ENCODE peak calls at places on chromosomes 7 and 10, in eight cellular contexts. One of them, this sample, is unnamed.

GRCh38 chr7:106865130-106866115 is at the start of gene PIK3CG:
- DNase-seq in B cell: peak; percentile 79
- DNase-seq in lower lobe of right lung: no peak
- DNase-seq in adrenal gland: no peak
- DNase-seq in psoas muscle: no peak
- DNase-seq in nephron progenitor cell: no peak
- DNase-seq in fibroblast of pulmonary artery: peak; percentile 3
- DNase-seq in H9: no peak
- DNase-seq in this sample: peak; percentile 69

GRCh38 chr10:95474228-95475002 is 86.8 kb downstream of the SORBS1 start:
- DNase-seq in B cell: no peak
- DNase-seq in lower lobe of right lung: no peak
- DNase-seq in adrenal gland: no peak
- DNase-seq in psoas muscle: no peak
- DNase-seq in nephron progenitor cell: no peak
- DNase-seq in fibroblast of pulmonary artery: peak; percentile 69
- DNase-seq in H9: no peak
- DNase-seq in this sample: no peak

GRCh38 chr10:28291881-28292297 is 11.0 kb downstream of the MPP7 start:
- DNase-seq in B cell: no peak
- DNase-seq in lower lobe of right lung: no peak
- DNase-seq in adrenal gland: peak; percentile 56
- DNase-seq in psoas muscle: no peak
- DNase-seq in nephron progenitor cell: no peak
- DNase-seq in fibroblast of pulmonary artery: peak; percentile 48
- DNase-seq in H9: no peak
- DNase-seq in this sample: no peak

GRCh38 chr7:131895541-131896173 is 339.2 kb upstream of the PODXL start:
- DNase-seq in B cell: no peak
- DNase-seq in lower lobe of right lung: no peak
- DNase-seq in adrenal gland: no peak
- DNase-seq in psoas muscle: no peak
- DNase-seq in nephron progenitor cell: no peak
- DNase-seq in fibroblast of pulmonary artery: peak; percentile 83
- DNase-seq in H9: peak; percentile 51
- DNase-seq in this sample: no peak

GRCh38 chr10:130378556-130379400 is 242.6 kb downstream of the GLRX3 start:
- DNase-seq in B cell: no peak
- DNase-seq in lower lobe of right lung: no peak
- DNase-seq in adrenal gland: no peak
- DNase-seq in psoas muscle: no peak
- DNase-seq in nephron progenitor cell: no peak
- DNase-seq in fibroblast of pulmonary artery: no peak
- DNase-seq in H9: peak; percentile 62
- DNase-seq in this sample: no peak

GRCh38 chr10:48496105-48496830 is 108.6 kb downstream of the ARHGAP22 start:
- DNase-seq in B cell: no peak
- DNase-seq in lower lobe of right lung: no peak
- DNase-seq in adrenal gland: peak; percentile 5
- DNase-seq in psoas muscle: no peak
- DNase-seq in nephron progenitor cell: no peak
- DNase-seq in fibroblast of pulmonary artery: no peak
- DNase-seq in H9: no peak
- DNase-seq in this sample: no peak

GRCh38 chr7:65448824-65449504 is 75.3 kb downstream of the ZNF92 start:
- DNase-seq in B cell: no peak
- DNase-seq in lower lobe of right lung: no peak
- DNase-seq in adrenal gland: no peak
- DNase-seq in psoas muscle: no peak
- DNase-seq in nephron progenitor cell: no peak
- DNase-seq in fibroblast of pulmonary artery: peak; percentile 70
- DNase-seq in H9: no peak
- DNase-seq in this sample: no peak

GRCh38 chr10:63673246-63673645 is 152.0 kb downstream of the REEP3 start:
- DNase-seq in B cell: no peak
- DNase-seq in lower lobe of right lung: no peak
- DNase-seq in adrenal gland: no peak
- DNase-seq in psoas muscle: no peak
- DNase-seq in nephron progenitor cell: no peak
- DNase-seq in fibroblast of pulmonary artery: no peak
- DNase-seq in H9: no peak
- DNase-seq in this sample: no peak

GRCh38 chr10:93075369-93076221 is 1.9 kb downstream of the CYP26A1 start:
- DNase-seq in B cell: no peak
- DNase-seq in lower lobe of right lung: no peak
- DNase-seq in adrenal gland: no peak
- DNase-seq in psoas muscle: no peak
- DNase-seq in nephron progenitor cell: no peak
- DNase-seq in fibroblast of pulmonary artery: no peak
- DNase-seq in H9: no peak
- DNase-seq in this sample: no peak

GRCh38 chr10:93072713-93073538 is 767 bp upstream of the CYP26A1 start:
- DNase-seq in B cell: peak; percentile 49
- DNase-seq in lower lobe of right lung: no peak
- DNase-seq in adrenal gland: no peak
- DNase-seq in psoas muscle: no peak
- DNase-seq in nephron progenitor cell: no peak
- DNase-seq in fibroblast of pulmonary artery: no peak
- DNase-seq in H9: peak; percentile 42
- DNase-seq in this sample: no peak

GRCh38 chr10:93073539-93074136 is at the start of gene CYP26A1:
- DNase-seq in B cell: no peak
- DNase-seq in lower lobe of right lung: no peak
- DNase-seq in adrenal gland: no peak
- DNase-seq in psoas muscle: peak; percentile 45
- DNase-seq in nephron progenitor cell: peak; percentile 46
- DNase-seq in fibroblast of pulmonary artery: no peak
- DNase-seq in H9: peak; percentile 62
- DNase-seq in this sample: no peak

GRCh38 chr10:93074597-93075368 is 1.1 kb downstream of the CYP26A1 start:
- DNase-seq in B cell: peak; percentile 41
- DNase-seq in lower lobe of right lung: no peak
- DNase-seq in adrenal gland: no peak
- DNase-seq in psoas muscle: no peak
- DNase-seq in nephron progenitor cell: peak; percentile 56
- DNase-seq in fibroblast of pulmonary artery: no peak
- DNase-seq in H9: peak; percentile 58
- DNase-seq in this sample: no peak

GRCh38 chr10:93074137-93074596 is 474 bp downstream of the CYP26A1 start:
- DNase-seq in B cell: peak; percentile 60
- DNase-seq in lower lobe of right lung: no peak
- DNase-seq in adrenal gland: no peak
- DNase-seq in psoas muscle: no peak
- DNase-seq in nephron progenitor cell: peak; percentile 53
- DNase-seq in fibroblast of pulmonary artery: no peak
- DNase-seq in H9: peak; percentile 68
- DNase-seq in this sample: no peak
- TF ChIP-seq CTCF in B cell: no peak
- TF ChIP-seq CTCF in lower lobe of right lung: no peak
- TF ChIP-seq CTCF in adrenal gland: no peak
- TF ChIP-seq CTCF in psoas muscle: no peak
- TF ChIP-seq CTCF in nephron progenitor cell: no peak
- TF ChIP-seq CTCF in fibroblast of pulmonary artery: no peak
- TF ChIP-seq CTCF in H9: peak; percentile 41
- TF ChIP-seq CTCF in this sample: no peak

DNA sequence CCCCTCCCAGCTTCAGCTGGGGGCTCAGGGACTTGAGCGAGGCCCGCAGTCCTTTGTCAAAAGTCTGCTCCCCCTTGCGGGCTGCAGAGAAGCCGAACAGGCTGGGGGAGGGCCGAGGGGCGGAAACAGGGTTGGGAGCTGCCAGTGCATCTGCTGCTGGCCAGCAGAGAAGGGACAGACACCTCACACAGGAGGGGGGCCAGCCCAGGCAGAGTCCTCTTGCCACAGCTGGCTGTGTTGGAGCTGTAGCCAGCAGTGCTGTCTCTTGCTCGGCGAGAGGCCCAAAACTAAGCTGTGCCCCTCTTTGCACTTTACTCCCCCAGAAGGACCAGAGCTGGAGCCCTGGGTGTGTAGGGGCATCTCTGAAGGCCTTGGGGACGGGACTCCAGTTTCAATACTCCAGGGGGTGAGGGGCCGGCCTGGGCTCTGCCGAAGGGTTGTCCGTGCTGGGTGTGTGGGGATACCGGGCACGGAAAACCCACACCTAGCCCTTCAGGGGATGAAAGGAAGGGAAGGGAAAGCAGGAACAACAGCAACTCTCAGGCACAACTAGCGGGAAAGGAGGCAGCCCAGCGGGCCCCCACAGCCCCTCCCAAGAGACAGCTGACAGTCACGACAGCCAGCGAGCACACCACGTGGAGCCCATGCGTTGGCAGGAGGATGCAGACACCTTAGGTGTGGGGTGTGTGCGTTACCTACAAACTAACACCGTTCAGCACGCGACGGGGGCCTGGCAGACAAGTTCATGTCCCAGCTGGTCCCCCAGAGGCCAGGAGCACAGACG is 17.8 kb downstream of the YKT6 start:
- DNase-seq in B cell: no peak
- DNase-seq in lower lobe of right lung: peak; percentile 41
- DNase-seq in adrenal gland: no peak
- DNase-seq in psoas muscle: peak; percentile 72
- DNase-seq in nephron progenitor cell: peak; percentile 76
- DNase-seq in fibroblast of pulmonary artery: peak; percentile 25
- DNase-seq in H9: peak; percentile 94
- DNase-seq in this sample: no peak
- TF ChIP-seq CTCF in B cell: no peak
- TF ChIP-seq CTCF in lower lobe of right lung: no peak
- TF ChIP-seq CTCF in adrenal gland: no peak
- TF ChIP-seq CTCF in psoas muscle: no peak
- TF ChIP-seq CTCF in nephron progenitor cell: peak; percentile 24
- TF ChIP-seq CTCF in fibroblast of pulmonary artery: no peak
- TF ChIP-seq CTCF in H9: peak; percentile 54
- TF ChIP-seq CTCF in this sample: no peak

GRCh38 chr7:84230491-84230890 is 35.9 kb upstream of the SEMA3A start:
- DNase-seq in B cell: no peak
- DNase-seq in lower lobe of right lung: no peak
- DNase-seq in adrenal gland: no peak
- DNase-seq in psoas muscle: no peak
- DNase-seq in nephron progenitor cell: no peak
- DNase-seq in fibroblast of pulmonary artery: no peak
- DNase-seq in H9: no peak
- DNase-seq in this sample: no peak

GRCh38 chr7:84231157-84231556 is 36.6 kb upstream of the SEMA3A start:
- DNase-seq in B cell: no peak
- DNase-seq in lower lobe of right lung: no peak
- DNase-seq in adrenal gland: no peak
- DNase-seq in psoas muscle: no peak
- DNase-seq in nephron progenitor cell: no peak
- DNase-seq in fibroblast of pulmonary artery: no peak
- DNase-seq in H9: no peak
- DNase-seq in this sample: no peak

GRCh38 chr7:84236398-84236797 is 41.8 kb upstream of the SEMA3A start:
- DNase-seq in B cell: no peak
- DNase-seq in lower lobe of right lung: no peak
- DNase-seq in adrenal gland: no peak
- DNase-seq in psoas muscle: no peak
- DNase-seq in nephron progenitor cell: no peak
- DNase-seq in fibroblast of pulmonary artery: peak; percentile 64
- DNase-seq in H9: no peak
- DNase-seq in this sample: no peak

GRCh38 chr7:84228526-84228925 is 33.9 kb upstream of the SEMA3A start:
- DNase-seq in B cell: no peak
- DNase-seq in lower lobe of right lung: no peak
- DNase-seq in adrenal gland: no peak
- DNase-seq in psoas muscle: no peak
- DNase-seq in nephron progenitor cell: no peak
- DNase-seq in fibroblast of pulmonary artery: no peak
- DNase-seq in H9: peak; percentile 54
- DNase-seq in this sample: no peak

DNA sequence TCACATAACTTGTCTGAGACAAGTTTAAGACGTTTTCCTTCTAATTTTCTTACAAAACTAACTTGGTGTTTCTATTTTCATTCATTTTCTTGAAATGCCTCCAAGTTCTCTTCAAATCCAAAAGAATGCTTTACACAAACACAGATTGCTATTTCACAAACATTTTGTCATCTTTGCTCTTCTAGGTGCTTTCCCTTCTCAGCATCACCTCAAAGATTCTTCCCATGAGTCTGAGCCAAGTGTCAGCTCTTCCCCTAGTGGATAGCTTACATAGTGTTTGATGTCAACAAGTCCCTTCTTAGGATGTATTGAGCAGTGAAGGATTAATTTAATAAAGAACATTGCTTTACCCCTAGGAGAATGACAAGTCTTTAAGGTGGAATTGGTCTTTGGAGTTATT is 38.1 kb upstream of the SEMA3A start:
- DNase-seq in B cell: no peak
- DNase-seq in lower lobe of right lung: no peak
- DNase-seq in adrenal gland: no peak
- DNase-seq in psoas muscle: no peak
- DNase-seq in nephron progenitor cell: no peak
- DNase-seq in fibroblast of pulmonary artery: peak; percentile 69
- DNase-seq in H9: no peak
- DNase-seq in this sample: no peak
- TF ChIP-seq CTCF in B cell: no peak
- TF ChIP-seq CTCF in lower lobe of right lung: no peak
- TF ChIP-seq CTCF in adrenal gland: no peak
- TF ChIP-seq CTCF in psoas muscle: no peak
- TF ChIP-seq CTCF in nephron progenitor cell: no peak
- TF ChIP-seq CTCF in fibroblast of pulmonary artery: peak; percentile 20
- TF ChIP-seq CTCF in H9: peak; percentile 49
- TF ChIP-seq CTCF in this sample: no peak

GRCh38 chr10:70773965-70774809 is 11.0 kb downstream of the TBATA start:
- DNase-seq in B cell: no peak
- DNase-seq in lower lobe of right lung: no peak
- DNase-seq in adrenal gland: no peak
- DNase-seq in psoas muscle: no peak
- DNase-seq in nephron progenitor cell: no peak
- DNase-seq in fibroblast of pulmonary artery: no peak
- DNase-seq in H9: no peak
- DNase-seq in this sample: no peak

GRCh38 chr10:70774810-70775678 is 10.1 kb downstream of the TBATA start:
- DNase-seq in B cell: no peak
- DNase-seq in lower lobe of right lung: peak; percentile 49
- DNase-seq in adrenal gland: no peak
- DNase-seq in psoas muscle: no peak
- DNase-seq in nephron progenitor cell: no peak
- DNase-seq in fibroblast of pulmonary artery: no peak
- DNase-seq in H9: no peak
- DNase-seq in this sample: no peak

GRCh38 chr10:70771311-70772194 is 13.6 kb downstream of the TBATA start:
- DNase-seq in B cell: no peak
- DNase-seq in lower lobe of right lung: no peak
- DNase-seq in adrenal gland: no peak
- DNase-seq in psoas muscle: no peak
- DNase-seq in nephron progenitor cell: no peak
- DNase-seq in fibroblast of pulmonary artery: no peak
- DNase-seq in H9: no peak
- DNase-seq in this sample: no peak

GRCh38 chr10:70772627-70773026 is 12.6 kb downstream of the TBATA start:
- DNase-seq in B cell: no peak
- DNase-seq in lower lobe of right lung: no peak
- DNase-seq in adrenal gland: no peak
- DNase-seq in psoas muscle: no peak
- DNase-seq in nephron progenitor cell: no peak
- DNase-seq in fibroblast of pulmonary artery: no peak
- DNase-seq in H9: no peak
- DNase-seq in this sample: no peak

DNA sequence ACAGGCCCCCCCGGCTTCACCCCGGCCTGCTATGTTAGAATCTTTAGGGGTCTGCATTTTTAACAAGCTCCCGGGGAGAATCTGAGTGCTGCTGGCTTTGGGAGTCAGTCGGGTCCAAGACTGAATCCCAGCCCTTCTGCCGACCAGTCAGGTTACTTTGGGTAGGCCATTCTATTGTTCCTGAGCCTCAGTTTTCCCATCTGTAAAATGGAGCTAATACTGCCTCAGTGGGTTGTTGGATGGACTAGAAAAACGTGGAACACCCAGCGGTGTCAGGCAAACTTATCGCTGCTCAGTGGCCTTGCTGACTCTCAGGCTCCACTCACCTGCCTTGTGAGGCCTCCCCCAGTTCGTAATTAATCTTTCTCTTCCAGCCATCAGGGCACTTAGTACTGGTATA is 11.7 kb downstream of the TBATA start:
- DNase-seq in B cell: no peak
- DNase-seq in lower lobe of right lung: no peak
- DNase-seq in adrenal gland: no peak
- DNase-seq in psoas muscle: no peak
- DNase-seq in nephron progenitor cell: no peak
- DNase-seq in fibroblast of pulmonary artery: no peak
- DNase-seq in H9: no peak
- DNase-seq in this sample: no peak
- TF ChIP-seq CTCF in B cell: no peak
- TF ChIP-seq CTCF in lower lobe of right lung: no peak
- TF ChIP-seq CTCF in adrenal gland: no peak
- TF ChIP-seq CTCF in psoas muscle: no peak
- TF ChIP-seq CTCF in nephron progenitor cell: no peak
- TF ChIP-seq CTCF in fibroblast of pulmonary artery: no peak
- TF ChIP-seq CTCF in H9: no peak
- TF ChIP-seq CTCF in this sample: no peak

This sample was measured in GM12864.